ENCODE peak calls at places on chromosomes 1 and 21, in four cellular contexts. One of them, this sample, is unnamed.

GRCh38 chr1:16294219-16295212 is 57.5 kb upstream of the CPLANE2 start:
- DNase-seq in suprapubic skin: no peak
- DNase-seq in NCI-H1092 treated with DMSO at 0.1 percent for 48 hours: no peak
- DNase-seq in activated T-cell treated with anti-CD3 and anti-CD28 coated beads for 1 hour: no peak
- DNase-seq in this sample: no peak

GRCh38 chr21:29005696-29006095 is 13.0 kb upstream of the LTN1 start:
- DNase-seq in suprapubic skin: no peak
- DNase-seq in activated T-cell treated with anti-CD3 and anti-CD28 coated beads for 1 hour: no peak
- DNase-seq in NCI-H1092 treated with DMSO at 0.1 percent for 48 hours: no peak
- DNase-seq in this sample: no peak

GRCh38 chr1:116878804-116879477 is 30.8 kb upstream of the PTGFRN start:
- DNase-seq in suprapubic skin: no peak
- DNase-seq in NCI-H1092 treated with DMSO at 0.1 percent for 48 hours: peak; percentile 59
- DNase-seq in activated T-cell treated with anti-CD3 and anti-CD28 coated beads for 1 hour: no peak
- DNase-seq in this sample: peak; percentile 82

GRCh38 chr1:20721117-20722061 is 3.6 kb upstream of the KIF17 start:
- DNase-seq in activated T-cell treated with anti-CD3 and anti-CD28 coated beads for 1 hour: no peak
- DNase-seq in suprapubic skin: peak; percentile 51
- DNase-seq in NCI-H1092 treated with DMSO at 0.1 percent for 48 hours: no peak
- DNase-seq in this sample: no peak

GRCh38 chr1:30652151-30652915 is 71.1 kb downstream of the MATN1 start:
- DNase-seq in NCI-H1092 treated with DMSO at 0.1 percent for 48 hours: peak; percentile 92
- DNase-seq in suprapubic skin: no peak
- DNase-seq in activated T-cell treated with anti-CD3 and anti-CD28 coated beads for 1 hour: no peak
- DNase-seq in this sample: no peak

GRCh38 chr1:226632922-226633351 is 84.4 kb downstream of the STUM start:
- DNase-seq in suprapubic skin: peak; percentile 64
- DNase-seq in activated T-cell treated with anti-CD3 and anti-CD28 coated beads for 1 hour: no peak
- DNase-seq in NCI-H1092 treated with DMSO at 0.1 percent for 48 hours: no peak
- DNase-seq in this sample: no peak

GRCh38 chr1:29643281-29643680 is 407.0 kb downstream of the PTPRU start:
- DNase-seq in activated T-cell treated with anti-CD3 and anti-CD28 coated beads for 1 hour: no peak
- DNase-seq in NCI-H1092 treated with DMSO at 0.1 percent for 48 hours: no peak
- DNase-seq in suprapubic skin: no peak
- DNase-seq in this sample: no peak

GRCh38 chr1:113768916-113769598 is 9.8 kb upstream of the PHTF1 start:
- DNase-seq in activated T-cell treated with anti-CD3 and anti-CD28 coated beads for 1 hour: no peak
- DNase-seq in suprapubic skin: no peak
- DNase-seq in NCI-H1092 treated with DMSO at 0.1 percent for 48 hours: no peak
- DNase-seq in this sample: no peak

GRCh38 chr1:13539683-13540082 is 25.9 kb upstream of the LRRC38 start:
- DNase-seq in NCI-H1092 treated with DMSO at 0.1 percent for 48 hours: no peak
- DNase-seq in activated T-cell treated with anti-CD3 and anti-CD28 coated beads for 1 hour: no peak
- DNase-seq in suprapubic skin: no peak
- DNase-seq in this sample: no peak

GRCh38 chr1:245969274-245969673 is 537.8 kb downstream of the SMYD3 start:
- DNase-seq in activated T-cell treated with anti-CD3 and anti-CD28 coated beads for 1 hour: no peak
- DNase-seq in suprapubic skin: no peak
- DNase-seq in NCI-H1092 treated with DMSO at 0.1 percent for 48 hours: no peak
- DNase-seq in this sample: no peak

GRCh38 chr1:92778371-92778770 is 6.5 kb downstream of the EVI5 start:
- DNase-seq in NCI-H1092 treated with DMSO at 0.1 percent for 48 hours: no peak
- DNase-seq in suprapubic skin: no peak
- DNase-seq in activated T-cell treated with anti-CD3 and anti-CD28 coated beads for 1 hour: no peak
- DNase-seq in this sample: no peak